ENCODE peak calls at places on chromosome 1, in four cellular contexts. S is activated naive CD4-positive, alpha-beta T cell treated with anti-CD3 and anti-CD28 coated beads, Interleukin-2, amount 50 U/mL, for 16 hours; Q is CD4-positive, alpha-beta memory T cell; O is neural crest cell. L is an unnamed sample.

GRCh38 chr1:154502066-154502741 is at the start of the genes SHE and TDRD10:
- DNase-seq in S (peak), Q (no peak), O (no peak), L (no peak)

GRCh38 chr1:234369784-234370183 is 3.5 kb upstream of the COA6 start:
- DNase-seq in S (no peak), Q (no peak), O (no peak), L (no peak)

GRCh38 chr1:2301607-2302291 is 73.6 kb downstream of the SKI start:
- DNase-seq in S (no peak), Q (no peak), O (no peak), L (no peak)

GRCh38 chr1:99681583-99681982 is 35.7 kb downstream of the PALMD start:
- DNase-seq in S (no peak), Q (no peak), O (no peak), L (no peak)

GRCh38 chr1:172154571-172154970 is 265.9 kb upstream of the C1orf105 start:
- DNase-seq in S (no peak), Q (no peak), O (no peak), L (no peak)

GRCh38 chr1:36155560-36156328 is at the start of gene MAP7D1:
- DNase-seq in S (peak), Q (peak), O (peak), L (no peak)

GRCh38 chr1:198495635-198496034 is 44.8 kb downstream of the ATP6V1G3 start:
- DNase-seq in S (no peak), Q (no peak), O (no peak), L (no peak)

GRCh38 chr1:204079608-204079999 is 6.7 kb downstream of the SOX13 start:
- DNase-seq in S (no peak), Q (no peak), O (no peak), L (no peak)

GRCh38 chr1:21182181-21182711 is 5.5 kb upstream of the EIF4G3 start:
- DNase-seq in S (no peak), Q (no peak), O (no peak), L (no peak)

GRCh38 chr1:41221995-41222991 is 19.8 kb downstream of the SCMH1 start:
- DNase-seq in S (no peak), Q (no peak), O (no peak), L (no peak)

GRCh38 chr1:145996433-145997155 is at the start of gene TXNIP:
- DNase-seq in S (peak), Q (peak), O (peak), L (no peak)

GRCh38 chr1:85578321-85579295 is 2.0 kb upstream of the CCN1 start:
- DNase-seq in S (no peak), Q (no peak), O (no peak), L (no peak)

GRCh38 chr1:167666416-167666815 is 36.4 kb downstream of the RCSD1 start:
- DNase-seq in S (no peak), Q (no peak), O (no peak), L (no peak)

GRCh38 chr1:17276568-17276967 is 27.7 kb downstream of the PADI3 start:
- DNase-seq in S (no peak), Q (no peak), O (no peak), L (no peak)

GRCh38 chr1:214085325-214085724 is 97.6 kb downstream of the PROX1 start:
- DNase-seq in S (no peak), Q (no peak), O (no peak), L (no peak)

GRCh38 chr1:9376886-9377333 is 84.2 kb downstream of the SPSB1 start:
- DNase-seq in S (no peak), Q (no peak), O (no peak), L (no peak)

GRCh38 chr1:203607169-203607873 is 19.3 kb upstream of the ATP2B4 start:
- DNase-seq in S (peak), Q (peak), O (no peak), L (no peak)

GRCh38 chr1:79899914-79900313 is 893.4 kb upstream of the ADGRL4 start:
- DNase-seq in S (no peak), Q (no peak), O (no peak), L (no peak)

GRCh38 chr1:182795563-182796228 is 6.1 kb downstream of the NPL start:
- DNase-seq in S (no peak), Q (no peak), O (no peak), L (no peak)

GRCh38 chr1:230208619-230209261 is 141.7 kb downstream of the GALNT2 start:
- DNase-seq in S (peak), Q (no peak), O (no peak), L (no peak)

L was measured in iPS DF 6.9.